ENCODE peak calls at places on chromosomes 1 and 21, in seven cellular contexts. X is MM.1S, I is thyroid gland, L is HFF-Myc, F is psoas muscle, B is lower leg skin, G is BJ. Q is an unnamed sample.

GRCh38 chr1:166874464-166874863 is 1.6 kb downstream of the TADA1 start:
- DNase-seq in X (no peak), I (no peak), L (no peak), F (no peak), B (no peak), G (no peak), Q (no peak)

GRCh38 chr1:200245492-200245891 is 164.3 kb downstream of the ZNF281 start:
- DNase-seq in X (no peak), I (no peak), L (no peak), F (no peak), B (no peak), G (no peak), Q (no peak)

GRCh38 chr1:91894036-91894761 is 8.2 kb upstream of the TGFBR3 start:
- DNase-seq in X (no peak), I (no peak), L (no peak), F (no peak), B (no peak), G (no peak), Q (no peak)

GRCh38 chr1:20717452-20718342 is at the start of gene KIF17:
- DNase-seq in X (peak; percentile 64), I (peak; percentile 85), L (no peak), F (peak; percentile 85), B (peak; percentile 47), G (no peak), Q (no peak)

GRCh38 chr1:96918406-96918805 is 196.8 kb downstream of the PTBP2 start:
- DNase-seq in X (no peak), I (no peak), L (no peak), F (no peak), B (no peak), G (peak; percentile 9), Q (no peak)

GRCh38 chr21:33117268-33117888 is 47.4 kb downstream of the OLIG1 start:
- DNase-seq in X (no peak), I (no peak), L (no peak), F (no peak), B (no peak), G (no peak), Q (no peak)

GRCh38 chr1:115463347-115463746 is 125.3 kb upstream of the NGF start:
- DNase-seq in X (peak; percentile 17), I (peak; percentile 57), L (no peak), F (no peak), B (no peak), G (no peak), Q (no peak)

GRCh38 chr1:87330201-87330953 is 1.7 kb downstream of the LMO4 start:
- DNase-seq in X (peak; percentile 54), I (peak; percentile 50), L (no peak), F (no peak), B (no peak), G (no peak), Q (no peak)

GRCh38 chr1:65525297-65526048 is 105.0 kb downstream of the LEPR start:
- DNase-seq in X (no peak), I (peak; percentile 2), L (no peak), F (peak; percentile 59), B (no peak), G (no peak), Q (no peak)

GRCh38 chr1:36522461-36523229 is 39.9 kb upstream of the CSF3R start:
- DNase-seq in X (no peak), I (no peak), L (no peak), F (no peak), B (no peak), G (no peak), Q (no peak)

GRCh38 chr1:243346016-243346415 is 90.2 kb downstream of the SDCCAG8 start:
- DNase-seq in X (no peak), I (no peak), L (no peak), F (no peak), B (no peak), G (no peak), Q (no peak)

DNA sequence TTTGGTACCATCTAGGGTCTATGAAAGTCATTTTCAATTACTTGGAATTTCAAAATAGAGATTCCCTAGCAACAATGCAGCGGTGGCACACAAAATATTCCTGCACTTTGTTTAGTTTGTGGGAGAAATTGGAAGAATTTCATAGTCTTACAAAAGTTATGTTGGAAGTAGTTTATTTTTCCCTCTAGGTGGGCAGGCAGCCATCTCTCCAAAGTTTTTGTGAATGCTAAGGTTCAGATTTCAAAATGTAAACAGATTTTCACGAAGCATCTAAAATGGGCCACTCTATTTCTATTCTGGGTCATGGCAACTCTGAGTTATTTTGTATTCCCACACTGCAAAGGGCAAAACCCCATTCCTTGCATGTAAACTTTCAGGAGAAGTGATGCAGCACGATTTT is 8.0 kb downstream of the SMCP start:
- DNase-seq in X (no peak), I (no peak), L (no peak), F (no peak), B (no peak), G (peak; percentile 52), Q (no peak)
- H3K4me3 ChIP-seq in X (no peak overlapping the region), I (no peak overlapping the region), L (no peak overlapping the region), F (no peak overlapping the region), B (no peak overlapping the region), G (no peak overlapping the region), Q (no peak overlapping the region)

GRCh38 chr1:77831976-77832695 is 52.7 kb downstream of the MIGA1 start:
- DNase-seq in X (no peak), I (no peak), L (peak; percentile 29), F (no peak), B (peak; percentile 38), G (peak; percentile 60), Q (no peak)
- H3K4me3 ChIP-seq in X (no peak overlapping the region), I (no peak overlapping the region), L (no peak overlapping the region), F (peak overlapping the region; percentile 35), B (no peak overlapping the region), G (no peak overlapping the region), Q (no peak overlapping the region)

DNA sequence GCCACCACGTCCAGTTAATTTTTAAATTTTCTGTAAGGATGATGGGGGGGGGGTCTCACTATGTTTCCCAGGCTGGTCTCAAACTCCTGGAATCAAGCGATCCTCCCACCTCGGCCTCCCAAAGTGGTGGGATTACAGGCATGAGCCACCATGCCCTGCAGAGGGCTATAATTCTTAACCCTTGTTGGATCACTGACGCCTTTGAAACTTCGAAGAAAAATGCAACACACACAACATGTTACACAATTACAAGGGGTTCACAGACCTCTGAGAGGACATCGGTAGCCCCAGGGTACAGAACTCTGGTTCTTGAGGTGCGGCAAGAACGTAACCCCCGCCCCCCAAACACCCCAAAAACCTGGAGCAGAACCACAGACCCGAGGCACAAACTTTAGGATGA is 8.4 kb upstream of the LUZP1 start:
- DNase-seq in X (no peak), I (no peak), L (no peak), F (no peak), B (no peak), G (no peak), Q (no peak)
- H3K4me3 ChIP-seq in X (peak overlapping the region; percentile 43), I (peak overlapping the region; percentile 6), L (peak overlapping the region; percentile 42), F (peak overlapping the region; percentile 68), B (peak overlapping the region; percentile 33), G (peak overlapping the region; percentile 47), Q (peak overlapping the region; percentile 46)

DNA sequence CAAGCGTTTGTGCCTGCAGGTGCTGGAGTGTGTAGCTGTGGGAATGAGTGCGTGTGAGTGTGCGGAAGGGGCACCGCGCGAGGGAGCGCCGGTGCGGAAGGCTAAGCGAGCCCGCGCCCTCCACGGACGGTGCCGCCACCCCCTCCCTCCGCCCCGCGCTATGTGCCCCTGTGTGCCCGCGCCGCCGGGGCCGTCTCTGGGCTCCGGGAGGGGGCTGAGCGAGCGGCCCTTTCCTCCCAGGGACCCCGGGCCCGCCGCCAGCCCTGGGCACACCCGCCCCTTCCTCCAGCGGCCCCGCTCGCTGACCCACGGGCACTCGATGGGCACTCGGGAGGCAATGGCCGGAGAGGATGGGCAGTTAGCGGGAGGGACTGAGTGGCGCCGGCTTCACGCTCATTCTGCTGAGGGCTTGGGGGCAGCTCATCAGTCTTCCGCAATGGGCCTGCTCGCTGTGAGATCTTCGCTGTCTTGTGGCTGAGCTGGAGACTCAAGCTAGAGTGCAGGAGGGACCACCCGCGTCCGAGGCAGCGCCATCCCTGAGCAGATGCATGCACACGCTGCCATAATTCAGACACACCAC is 8.6 kb upstream of the ADGRB2 start:
- DNase-seq in X (no peak), I (no peak), L (no peak), F (no peak), B (no peak), G (no peak), Q (no peak)
- H3K4me3 ChIP-seq in X (no peak overlapping the region), I (no peak overlapping the region), L (peak overlapping the region; percentile 25), F (peak overlapping the region; percentile 34), B (no peak overlapping the region), G (no peak overlapping the region), Q (no peak overlapping the region)

GRCh38 chr1:152034654-152035405 is 2.0 kb downstream of the S100A11 start:
- DNase-seq in X (peak; percentile 88), I (peak; percentile 40), L (peak; percentile 68), F (no peak), B (peak; percentile 15), G (no peak), Q (peak; percentile 84)
- H3K4me3 ChIP-seq in X (peak overlapping the region; percentile 78), I (peak overlapping the region; percentile 62), L (peak overlapping the region; percentile 76), F (peak overlapping the region; percentile 69), B (peak overlapping the region; percentile 73), G (peak overlapping the region; percentile 92), Q (peak overlapping the region; percentile 18)

DNA sequence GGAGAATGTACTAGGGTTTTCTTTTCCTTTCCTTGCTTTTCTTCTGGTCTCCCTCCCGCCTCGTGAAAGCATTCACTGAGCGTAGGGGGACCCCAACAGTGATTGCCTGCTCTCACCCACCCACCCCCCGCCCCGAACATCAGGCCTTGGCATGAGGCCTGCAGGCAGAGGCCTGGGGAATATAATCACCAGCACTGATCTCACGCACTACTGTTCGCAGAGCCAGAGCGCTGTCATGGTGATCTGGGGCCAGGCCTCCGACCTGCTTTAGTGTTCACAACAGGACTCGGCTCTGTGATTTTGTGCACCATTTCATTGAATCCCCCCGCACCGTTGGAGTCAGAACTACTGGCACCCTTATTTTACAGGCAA is 47.6 kb downstream of the LRRN2 start:
- DNase-seq in X (no peak), I (no peak), L (no peak), F (no peak), B (no peak), G (no peak), Q (no peak)
- H3K4me3 ChIP-seq in X (no peak overlapping the region), I (no peak overlapping the region), L (no peak overlapping the region), F (no peak overlapping the region), B (no peak overlapping the region), G (no peak overlapping the region), Q (no peak overlapping the region)

Q was measured in Jurkat, Clone E6-1.